ENCODE peak calls at places on chromosomes 4 and X, in four cellular contexts. O, Y, N and X are unnamed samples.

GRCh38 chr4:1958276-1959103 is 50.3 kb downstream of the NELFA start:
- DNase-seq in O (no peak), Y (no peak), N (no peak), X (no peak)

GRCh38 chr4:77043507-77044131 is 32.2 kb downstream of the CCNI start:
- DNase-seq in O (no peak), Y (no peak), N (peak), X (no peak)

GRCh38 chrX:109384569-109385174 is 97.2 kb downstream of the GUCY2F start:
- DNase-seq in O (no peak), Y (no peak), N (no peak), X (no peak)

GRCh38 chr4:189232274-189232673 is 708.4 kb upstream of the FRG1 start:
- DNase-seq in O (no peak), Y (no peak), N (no peak), X (no peak)

GRCh38 chr4:141132689-141133145 is 552 bp downstream of the RNF150 start:
- DNase-seq in O (no peak), Y (peak), N (no peak), X (no peak)

GRCh38 chr4:121555315-121556107 is 141.3 kb downstream of the ANXA5 start:
- DNase-seq in O (no peak), Y (no peak), N (no peak), X (no peak)

GRCh38 chr4:25075851-25076250 is 45.1 kb upstream of the LGI2 start:
- DNase-seq in O (no peak), Y (no peak), N (no peak), X (no peak)

GRCh38 chr4:85740431-85740861 is 265.5 kb downstream of the ARHGAP24 start:
- DNase-seq in O (no peak), Y (no peak), N (no peak), X (no peak)

GRCh38 chr4:12421364-12421763 is 992.7 kb upstream of the HS3ST1 start:
- DNase-seq in O (no peak), Y (no peak), N (no peak), X (no peak)

GRCh38 chr4:137993232-137993631 is 248.9 kb downstream of the SLC7A11 start:
- DNase-seq in O (no peak), Y (no peak), N (no peak), X (no peak)

GRCh38 chrX:149274516-149275105 is 230.5 kb downstream of the IDS start:
- DNase-seq in O (no peak), Y (no peak), N (no peak), X (no peak)

GRCh38 chr4:168787801-168788200 is 222.3 kb downstream of the CBR4 start:
- DNase-seq in O (no peak), Y (no peak), N (no peak), X (no peak)

GRCh38 chr4:168794092-168794707 is 215.9 kb downstream of the CBR4 start:
- DNase-seq in O (no peak), Y (no peak), N (no peak), X (no peak)

GRCh38 chr4:168793542-168793941 is 216.5 kb downstream of the CBR4 start:
- DNase-seq in O (no peak), Y (no peak), N (no peak), X (no peak)

GRCh38 chr4:168791376-168791775 is 218.7 kb downstream of the CBR4 start:
- DNase-seq in O (no peak), Y (no peak), N (no peak), X (no peak)

GRCh38 chr4:168790898-168791297 is 219.2 kb downstream of the CBR4 start:
- DNase-seq in O (no peak), Y (no peak), N (no peak), X (no peak)
- H3K27ac ChIP-seq in O (no peak), Y (peak), N (no peak), X (no peak)

GRCh38 chr4:7384003-7384928 is 50.5 kb downstream of the PSAPL1 start:
- DNase-seq in O (no peak), Y (no peak), N (peak), X (no peak)
- H3K4me3 ChIP-seq in O (no peak), Y (no peak), N (no peak), X (no peak)

DNA sequence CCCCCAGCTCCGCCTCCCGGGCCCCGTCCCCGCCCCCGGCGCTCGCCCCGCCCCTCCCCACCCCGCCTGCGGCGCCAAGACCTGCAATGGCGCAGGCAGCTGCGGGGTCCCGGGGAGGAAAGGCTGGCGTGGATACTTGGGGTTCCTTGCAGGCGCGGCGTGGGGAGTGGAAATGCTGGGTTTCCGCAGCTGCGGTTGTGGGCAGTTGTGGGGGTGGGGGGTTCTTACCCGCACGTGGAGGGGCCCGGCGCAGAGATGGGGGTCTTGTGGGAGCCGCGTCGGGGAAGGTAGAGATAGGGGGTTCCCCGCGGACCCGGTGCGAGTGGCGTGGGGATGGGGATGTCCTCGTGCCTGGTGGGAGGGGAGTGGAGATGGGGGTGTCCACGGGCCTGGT is 678 bp upstream of the ASMTL start:
- DNase-seq in O (peak), Y (peak), N (peak), X (no peak)
- H3K27ac ChIP-seq in O (peak), Y (peak), N (peak), X (peak)

GRCh38 chr4:6071959-6072720 is 53.9 kb upstream of the C4orf50 start:
- DNase-seq in O (no peak), Y (no peak), N (no peak), X (no peak)
- H3K4me3 ChIP-seq in O (no peak), Y (no peak), N (no peak), X (no peak)